ENCODE peak calls at places on chromosomes 4 and X, in five cellular contexts. M is neural progenitor cell; A is PC-3; B is fibroblast of the aortic adventitia; T is CD4-positive, alpha-beta T cell. R is an unnamed sample.
A peak's percentile ranks its signal among the peaks of the same experiment; 100 is the strongest.

GRCh38 chrX:72115380-72115779 is 16.3 kb downstream of the RTL5 start:
- DNase-seq in T (no peak), B (no peak), A (no peak), M (peak; percentile 63), R (no peak)

GRCh38 chr4:110196206-110196870 is 2.1 kb downstream of the ELOVL6 start:
- DNase-seq in A (peak; percentile 30), T (peak; percentile 7), B (peak; percentile 28), M (peak; percentile 79), R (peak; percentile 38)

GRCh38 chrX:38409289-38409688 is 56.9 kb downstream of the OTC start:
- DNase-seq in B (no peak), A (no peak), T (no peak), M (no peak), R (no peak)

GRCh38 chr4:1055721-1056590 is 44.5 kb downstream of the FGFRL1 start:
- DNase-seq in T (peak; percentile 74), M (peak; percentile 71), A (no peak), B (peak; percentile 12), R (no peak)

GRCh38 chr4:168868044-168868855 is 141.8 kb downstream of the CBR4 start:
- DNase-seq in T (no peak), M (no peak), A (peak; percentile 23), B (peak; percentile 91), R (no peak)

GRCh38 chrX:107686792-107687191 is 58.5 kb downstream of the PRPS1 start:
- DNase-seq in A (no peak), M (no peak), B (no peak), T (no peak), R (peak; percentile 42)

GRCh38 chrX:115183980-115184379 is 5.2 kb upstream of the RBMXL3 start:
- DNase-seq in A (peak; percentile 51), B (no peak), T (no peak), M (no peak), R (no peak)

GRCh38 chr4:137307806-137308205 is 224.5 kb downstream of the PCDH18 start:
- DNase-seq in T (no peak), A (peak; percentile 33), B (peak; percentile 93), M (no peak), R (no peak)

GRCh38 chr4:65437102-65437501 is 233.2 kb downstream of the EPHA5 start:
- DNase-seq in T (no peak), A (no peak), M (no peak), B (peak; percentile 78), R (no peak)

GRCh38 chr4:141417387-141417786 is 196.7 kb downstream of the ZNF330 start:
- DNase-seq in A (no peak), M (no peak), B (peak; percentile 71), T (no peak), R (no peak)

GRCh38 chrX:101287402-101287801 is 3.7 kb downstream of the TAF7L start:
- DNase-seq in M (peak; percentile 46), T (no peak), B (peak; percentile 65), A (peak; percentile 75), R (peak; percentile 33)

DNA sequence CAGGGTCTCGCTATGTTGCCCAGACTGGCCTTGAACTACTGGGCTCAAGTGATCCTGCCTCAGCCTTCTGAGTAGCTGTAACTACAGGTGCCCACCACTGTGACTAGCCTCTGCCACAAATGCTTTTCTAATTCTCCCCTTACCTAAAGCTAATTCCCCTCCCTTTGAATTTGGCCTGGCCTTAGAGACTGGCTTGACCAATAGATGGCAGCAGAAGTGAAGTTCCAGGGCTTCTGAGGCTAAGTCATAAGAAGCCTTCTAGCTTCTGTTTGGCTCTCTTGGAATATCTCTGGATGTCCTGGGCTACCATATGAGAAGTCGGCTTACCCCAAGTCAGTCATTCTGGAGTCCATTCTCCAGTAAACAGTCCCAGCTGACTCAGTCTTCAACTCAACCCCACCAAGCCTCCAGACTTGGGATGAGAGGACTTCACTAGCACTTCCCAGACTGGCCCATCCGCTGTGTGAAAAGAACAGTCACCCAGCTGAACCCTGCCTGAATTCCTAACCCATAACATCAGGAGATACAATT is 61.0 kb downstream of the HPRT1 start:
- DNase-seq in M (peak; percentile 64), B (peak; percentile 77), A (peak; percentile 79), T (no peak), R (peak; percentile 49)
- TF ChIP-seq CTCF in M (peak; percentile 64), B (peak; percentile 76), A (peak; percentile 80), T (no peak), R (no peak)

DNA sequence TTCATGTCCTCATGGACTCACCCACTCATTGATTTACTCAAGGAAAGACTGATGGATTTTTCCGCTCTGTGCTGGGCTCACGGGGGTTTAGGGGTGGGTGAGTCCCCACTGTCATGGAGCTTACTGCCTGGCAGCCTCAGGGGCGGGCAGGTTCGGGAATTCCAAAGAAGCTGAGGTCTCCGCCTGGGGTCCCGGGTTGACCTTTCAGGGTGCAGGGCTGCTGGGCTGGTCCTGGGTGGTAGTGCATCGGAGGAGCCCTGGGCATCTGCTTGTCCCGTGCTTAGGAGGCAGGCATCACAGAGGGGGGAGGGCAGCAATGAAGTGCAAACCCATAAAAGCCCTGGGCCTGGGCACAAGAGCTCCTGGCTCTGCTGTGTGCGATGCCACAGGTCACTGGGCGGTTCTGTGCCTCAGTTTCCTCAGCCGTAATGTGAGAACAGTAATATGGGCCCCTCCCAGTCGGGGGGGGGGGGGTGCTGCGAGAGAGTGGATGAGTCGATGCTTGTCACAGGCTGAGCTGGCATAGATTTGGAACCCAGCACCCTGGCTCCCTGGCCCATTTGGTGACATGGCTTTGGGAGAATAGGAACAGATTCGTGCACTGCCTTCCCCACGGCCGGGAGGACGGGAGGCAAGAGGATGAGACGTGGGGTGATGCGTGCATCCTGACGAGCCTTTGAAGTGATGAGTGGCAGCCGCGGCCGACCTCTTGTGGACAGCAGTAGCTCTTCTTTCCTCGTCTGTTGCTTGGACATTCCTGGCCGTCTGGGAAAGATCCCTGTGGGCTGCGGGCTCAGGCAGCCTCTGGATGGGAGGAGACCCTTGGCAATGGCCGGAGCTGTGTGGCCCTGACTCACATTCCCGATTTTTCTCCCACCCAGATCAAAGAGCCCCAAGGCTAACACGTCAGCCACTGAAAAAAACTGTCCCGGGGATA is 42.0 kb downstream of the PSAPL1 start:
- DNase-seq in T (no peak), A (peak; percentile 12), M (peak; percentile 28), B (peak; percentile 15), R (no peak)
- TF ChIP-seq CTCF in T (no peak), A (peak; percentile 22), M (no peak), B (no peak), R (no peak)

GRCh38 chr4:58502839-58503238 is 1392.7 kb upstream of the IGFBP7 start:
- DNase-seq in A (peak; percentile 42), M (no peak), T (no peak), B (no peak), R (no peak)

GRCh38 chr4:58510652-58511051 is 1400.5 kb upstream of the IGFBP7 start:
- DNase-seq in A (no peak), M (no peak), B (no peak), T (no peak), R (no peak)

DNA sequence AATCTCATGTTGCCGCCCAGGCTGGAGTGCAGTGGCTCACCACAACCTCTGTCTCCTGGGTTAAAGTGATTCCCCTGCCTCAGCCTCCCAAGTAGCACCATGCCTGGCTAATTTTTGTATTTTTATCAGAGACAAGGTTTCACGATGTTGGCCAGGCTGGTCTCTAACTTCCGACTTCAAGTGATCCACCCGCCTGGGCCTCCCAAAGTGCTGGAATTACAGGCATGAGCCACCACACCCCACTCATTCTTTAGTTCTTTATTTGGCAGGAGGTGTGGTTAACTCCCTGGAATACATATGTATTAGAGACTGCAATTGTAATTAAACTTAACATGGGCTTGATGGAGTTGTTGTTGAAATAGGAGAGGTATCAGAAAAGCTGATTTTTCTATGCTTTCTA is 1396.9 kb upstream of the IGFBP7 start:
- DNase-seq in M (peak; percentile 5), A (no peak), T (no peak), B (no peak), R (no peak)
- TF ChIP-seq CTCF in M (no peak), A (no peak), T (no peak), B (no peak), R (no peak)

GRCh38 chr4:108360857-108361820 is 192.4 kb upstream of the LEF1 start:
- DNase-seq in M (peak; percentile 43), A (peak; percentile 4), T (no peak), B (peak; percentile 10), R (no peak)
- TF ChIP-seq CTCF in M (no peak), A (no peak), T (no peak), B (no peak), R (no peak)

DNA sequence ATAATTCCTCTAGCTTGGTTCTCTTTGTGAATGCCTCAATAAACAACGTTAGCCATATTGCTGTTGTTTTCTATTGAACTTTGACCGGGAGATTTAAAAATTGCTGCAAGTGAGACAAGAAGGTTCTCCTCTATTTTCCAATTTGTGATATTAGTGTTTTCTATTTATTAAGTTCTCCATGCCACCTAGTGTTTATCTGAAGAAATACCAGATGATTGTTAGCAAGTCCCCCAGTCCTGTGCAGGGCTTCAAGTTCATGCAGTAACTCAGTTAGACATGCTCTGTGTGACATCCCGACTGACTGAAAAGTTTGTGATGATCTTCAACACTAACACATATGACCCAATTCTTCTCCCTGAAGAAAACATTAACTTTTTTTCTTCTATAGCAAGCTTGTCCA is 31.5 kb upstream of the TFDP3 start:
- DNase-seq in B (peak; percentile 13), T (no peak), A (peak; percentile 44), M (no peak), R (no peak)
- TF ChIP-seq CTCF in B (peak; percentile 20), T (no peak), A (peak; percentile 53), M (no peak), R (no peak)

DNA sequence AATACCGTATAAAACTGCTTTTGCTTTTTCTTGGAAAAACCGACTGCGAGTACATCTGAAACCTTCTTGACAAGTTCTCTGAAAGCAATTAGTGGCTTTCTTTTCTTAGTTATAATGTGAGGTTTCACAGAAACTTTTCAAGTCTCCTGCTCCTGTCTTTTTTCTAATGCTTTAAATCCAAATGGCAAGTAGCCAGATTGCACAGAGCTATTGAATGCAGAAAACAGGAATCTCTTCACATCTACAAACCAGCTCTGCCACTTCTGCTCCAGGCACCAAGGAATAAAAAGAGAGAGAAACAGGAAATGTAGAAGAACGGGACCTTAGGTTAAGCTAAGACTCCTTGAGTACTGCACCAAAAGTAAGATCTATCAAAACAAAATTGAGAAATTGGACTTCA is 267.3 kb upstream of the TET2 start:
- DNase-seq in A (peak; percentile 59), T (no peak), M (no peak), B (peak; percentile 18), R (no peak)
- TF ChIP-seq CTCF in A (no peak), T (no peak), M (no peak), B (no peak), R (no peak)

GRCh38 chr4:79308971-79309370 is 16.9 kb downstream of the NAA11 start:
- DNase-seq in M (no peak), A (no peak), T (no peak), B (no peak), R (no peak)

GRCh38 chr4:79308087-79308486 is 17.8 kb downstream of the NAA11 start:
- DNase-seq in M (no peak), A (no peak), B (no peak), T (no peak), R (no peak)

DNA sequence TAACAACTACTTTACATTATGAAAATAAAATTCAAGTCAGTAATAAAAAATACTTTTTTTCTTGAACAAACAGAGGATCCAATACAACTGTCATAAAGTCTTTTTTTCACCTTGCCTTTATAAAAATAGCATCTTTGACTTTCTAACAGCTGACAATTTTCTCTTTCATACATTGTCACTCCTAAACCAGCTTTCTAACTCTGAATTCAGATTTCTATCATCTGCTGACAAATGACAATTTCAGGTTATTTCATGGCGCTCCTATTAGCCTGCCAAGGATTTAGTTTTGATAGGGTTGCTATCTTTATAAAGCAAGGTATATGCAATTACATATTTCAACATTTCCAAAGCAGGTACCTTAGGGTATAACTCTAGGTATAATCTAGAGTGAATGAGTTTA is 14.6 kb downstream of the NAA11 start:
- DNase-seq in B (no peak), T (no peak), M (no peak), A (no peak), R (no peak)
- TF ChIP-seq CTCF in B (no peak), T (no peak), M (no peak), A (no peak), R (no peak)

GRCh38 chr4:118881512-118882146 is 7.0 kb upstream of the SYNPO2 start:
- DNase-seq in M (no peak), A (no peak), T (no peak), B (no peak), R (no peak)
- TF ChIP-seq CTCF in M (no peak), A (no peak), T (no peak), B (no peak), R (no peak)

R was measured in Calu3.